ENCODE peak calls at places on chromosomes 13 and 19, in four cellular contexts. V is HCT116, S is K562, O is HepG2. U is an unnamed sample.
A peak's percentile ranks its signal among the peaks of the same experiment; 100 is the strongest.

GRCh38 chr19:43578787-43579186 is 3.2 kb downstream of the PINLYP start:
- DNase-seq in V (no peak), S (no peak), O (no peak), U (no peak)

GRCh38 chr19:46786236-46787039 is 2.0 kb downstream of the SLC1A5 start:
- DNase-seq in V (no peak), O (peak; percentile 68), S (peak; percentile 97), U (no peak)

GRCh38 chr19:44718441-44719261 is 19.7 kb downstream of the CEACAM16 start:
- DNase-seq in V (no peak), S (no peak), O (peak; percentile 98), U (no peak)

GRCh38 chr13:71860547-71861131 is 6.4 kb downstream of the DACH1 start:
- DNase-seq in S (no peak), V (no peak), O (no peak), U (no peak)

GRCh38 chr13:95253033-95253432 is 48.2 kb downstream of the ABCC4 start:
- DNase-seq in V (no peak), O (no peak), S (no peak), U (no peak)

GRCh38 chr13:34025746-34026145 is 207.8 kb downstream of the RFC3 start:
- DNase-seq in O (no peak), V (no peak), S (no peak), U (no peak)

GRCh38 chr13:25292301-25292700 is 5.0 kb upstream of the MTMR6 start:
- DNase-seq in O (no peak), S (peak; percentile 31), V (no peak), U (no peak)

GRCh38 chr19:9498183-9498902 is at the start of gene ZNF560:
- DNase-seq in O (no peak), S (peak; percentile 0), V (no peak), U (no peak)

GRCh38 chr19:9836021-9836420 is 903 bp downstream of the PIN1 start:
- DNase-seq in S (peak; percentile 45), O (no peak), V (no peak), U (no peak)

GRCh38 chr13:31424130-31424729 is 224.5 kb downstream of the B3GLCT start:
- DNase-seq in S (peak; percentile 69), O (peak; percentile 64), V (peak; percentile 74), U (peak; percentile 39)

GRCh38 chr19:12217332-12217731 is 54.4 kb downstream of the ZNF136 start:
- DNase-seq in O (no peak), V (no peak), S (no peak), U (no peak)

GRCh38 chr13:104773775-104774174 is 1707.6 kb upstream of the SLC10A2 start:
- DNase-seq in S (peak; percentile 1), V (peak; percentile 39), O (peak; percentile 8), U (no peak)

GRCh38 chr19:7940841-7941240 is 2.6 kb downstream of the TIMM44 start:
- DNase-seq in O (no peak), S (no peak), V (no peak), U (no peak)

GRCh38 chr19:47587295-47587694 is 14.3 kb upstream of the ZNF541 start:
- DNase-seq in O (no peak), V (no peak), S (no peak), U (no peak)

GRCh38 chr19:35446194-35446593 is 1.9 kb upstream of the FFAR2 start:
- DNase-seq in O (no peak), S (no peak), V (no peak), U (no peak)

GRCh38 chr19:1237754-1238372 is at the start of gene CBARP:
- DNase-seq in O (no peak), V (no peak), S (peak; percentile 73), U (no peak)

GRCh38 chr13:113064000-113064533 is 41.5 kb upstream of the F7 start:
- DNase-seq in V (no peak), O (no peak), S (no peak), U (no peak)

GRCh38 chr13:102191951-102192461 is 209.8 kb downstream of the FGF14 start:
- DNase-seq in O (no peak), S (no peak), V (no peak), U (no peak)

GRCh38 chr19:17279436-17279835 is 2.3 kb upstream of the ANKLE1 start:
- DNase-seq in S (no peak), O (no peak), V (no peak), U (no peak)

GRCh38 chr13:83536153-83536552 is 346.1 kb downstream of the SLITRK1 start:
- DNase-seq in S (no peak), O (no peak), V (no peak), U (no peak)

GRCh38 chr13:50456111-50456510 is 387.4 kb downstream of the DLEU7 start:
- DNase-seq in O (no peak), V (no peak), S (no peak), U (no peak)

GRCh38 chr19:12365094-12365371 is 450 bp downstream of the ZNF442 start:
- DNase-seq in O (no peak), V (no peak), S (no peak), U (no peak)

GRCh38 chr13:31409678-31410356 is 210.0 kb downstream of the B3GLCT start:
- DNase-seq in V (no peak), O (no peak), S (no peak), U (no peak)

GRCh38 chr19:40718774-40719391 is 2.0 kb downstream of the ITPKC start:
- DNase-seq in V (peak; percentile 59), S (peak; percentile 71), O (peak; percentile 79), U (no peak)

GRCh38 chr19:8310342-8311055 is 2.3 kb upstream of the CD320 start:
- DNase-seq in S (no peak), V (no peak), O (no peak), U (no peak)

GRCh38 chr13:33452873-33453558 is 167.5 kb upstream of the STARD13 start:
- DNase-seq in S (no peak), V (no peak), O (no peak), U (no peak)

GRCh38 chr19:47861630-47862029 is 2.6 kb downstream of the TPRX2 start:
- DNase-seq in V (no peak), O (no peak), S (no peak), U (no peak)

GRCh38 chr13:32650705-32651311 is 64.6 kb downstream of the PDS5B start:
- DNase-seq in S (peak; percentile 68), V (peak; percentile 43), O (peak; percentile 73), U (no peak)

GRCh38 chr19:45177817-45178261 is at the start of gene TRAPPC6A:
- DNase-seq in O (no peak), S (no peak), V (no peak), U (no peak)

DNA sequence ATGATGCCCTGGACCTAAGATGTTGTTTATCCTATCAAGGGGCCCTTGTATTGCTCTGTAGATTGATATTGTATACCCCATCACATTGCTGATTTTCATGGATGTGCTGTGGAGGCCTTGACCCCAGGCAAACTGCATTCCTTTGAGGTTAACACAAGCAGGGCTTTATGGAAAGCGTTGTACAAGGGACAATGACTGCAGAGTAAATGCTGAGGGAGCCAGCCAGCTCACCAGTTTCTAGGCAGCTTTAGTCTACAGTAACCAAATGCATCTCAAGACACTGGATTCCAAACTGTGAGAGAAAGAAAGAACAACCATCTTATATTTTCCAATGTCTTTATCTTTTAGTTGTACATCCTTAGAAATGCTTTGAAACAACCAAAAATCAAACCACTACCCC is 34.1 kb upstream of the EDNRB start:
- DNase-seq in S (no peak), O (no peak), V (no peak), U (no peak)
- TF ChIP-seq TCF7L2 in S (no peak), O (no peak), V (no peak), U (no peak)

GRCh38 chr19:10919352-10920287 is 8.8 kb downstream of the YIPF2 start:
- DNase-seq in V (no peak), S (no peak), O (no peak), U (no peak)
- TF ChIP-seq TCF7L2 in V (no peak), S (no peak), O (no peak), U (no peak)

GRCh38 chr19:22784051-22784450 is at the start of gene ZNF99:
- DNase-seq in V (no peak), S (no peak), O (no peak), U (no peak)
- TF ChIP-seq TCF7L2 in V (no peak), S (no peak), O (no peak), U (no peak)

DNA sequence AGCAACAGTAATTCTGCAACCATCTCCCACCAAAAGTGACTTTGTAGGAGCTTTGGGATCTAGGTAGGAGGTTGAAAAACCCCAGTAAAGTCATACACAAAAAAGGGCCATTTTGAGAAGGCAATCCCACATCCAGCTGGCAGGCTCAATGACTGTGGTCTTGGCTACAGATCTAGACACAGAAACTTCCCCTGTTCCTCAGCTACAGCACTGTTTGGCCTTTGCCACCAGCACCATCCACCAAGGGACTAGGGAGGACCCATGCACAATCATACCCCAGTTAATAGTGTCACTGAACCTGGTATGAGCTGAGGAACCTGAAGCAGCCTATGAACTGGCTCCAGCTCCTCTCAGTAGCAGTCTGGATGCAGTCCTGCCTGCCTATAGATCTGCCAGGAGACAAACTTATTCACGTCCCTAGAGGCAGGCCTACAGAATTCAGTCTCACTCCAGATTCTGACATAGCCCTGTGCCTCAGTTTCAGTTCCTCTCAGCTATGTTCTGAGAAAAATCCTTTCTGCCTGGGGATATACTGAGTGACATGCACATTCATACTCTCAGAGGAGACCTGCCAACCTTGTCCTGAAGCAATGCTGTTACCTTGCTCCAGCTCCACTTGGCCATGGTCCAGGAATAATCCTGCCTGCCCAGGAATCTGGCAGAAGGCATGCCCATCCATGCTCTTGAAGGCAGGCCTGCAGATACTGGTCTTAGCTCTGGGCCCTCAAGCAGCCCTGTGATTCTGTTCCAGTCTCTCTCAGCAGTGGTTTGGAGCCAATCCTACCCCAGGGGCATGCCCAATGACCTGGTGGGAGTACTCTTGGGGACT is 2048.3 kb upstream of the PCDH20 start:
- DNase-seq in V (no peak), O (no peak), S (no peak), U (no peak)
- TF ChIP-seq TCF7L2 in V (no peak), O (no peak), S (no peak), U (no peak)

GRCh38 chr19:6252066-6252465 is 27.7 kb downstream of the MLLT1 start:
- DNase-seq in S (no peak), V (no peak), O (no peak), U (no peak)
- TF ChIP-seq TCF7L2 in S (no peak), V (no peak), O (no peak), U (no peak)

GRCh38 chr13:51783432-51784094 is 20.4 kb downstream of the DHRS12 start:
- DNase-seq in S (peak; percentile 12), O (no peak), V (no peak), U (no peak)
- TF ChIP-seq TCF7L2 in S (no peak), O (no peak), V (no peak), U (no peak)

U was measured in Panc1.